ENCODE peak calls at places on chromosomes 5 and 9, in five cellular contexts. B is fibroblast of mammary gland, Q is prostate gland, P is IMR-90, X is bronchial epithelial cell. Y is an unnamed sample.

GRCh38 chr9:126853667-126854066 is 6.8 kb upstream of the ZBTB34 start:
- DNase-seq in B (no peak), Q (no peak), P (peak), X (peak), Y (peak)

GRCh38 chr5:32542216-32543059 is 42.9 kb upstream of the SUB1 start:
- DNase-seq in B (peak), Q (no peak), P (peak), X (peak), Y (peak)

GRCh38 chr5:669111-669841 is 23.9 kb downstream of the TPPP start:
- DNase-seq in B (no peak), Q (no peak), P (no peak), X (no peak), Y (peak)

GRCh38 chr9:93536167-93536566 is 40.2 kb upstream of the PHF2 start:
- DNase-seq in B (no peak), Q (no peak), P (no peak), X (no peak), Y (no peak)

GRCh38 chr9:80191108-80191507 is 619.3 kb downstream of the TLE4 start:
- DNase-seq in B (no peak), Q (no peak), P (peak), X (no peak), Y (no peak)

GRCh38 chr5:11902304-11902703 is 1.9 kb downstream of the CTNND2 start:
- DNase-seq in B (no peak), Q (no peak), P (no peak), X (no peak), Y (no peak)

GRCh38 chr9:36158917-36159316 is 10.3 kb upstream of the CCIN start:
- DNase-seq in B (peak), Q (no peak), P (peak), X (no peak), Y (peak)

GRCh38 chr9:127561491-127562270 is 50.4 kb upstream of the STXBP1 start:
- DNase-seq in B (peak), Q (peak), P (peak), X (peak), Y (peak)

GRCh38 chr9:115263731-115264130 is 145.8 kb upstream of the TNC start:
- DNase-seq in B (peak), Q (no peak), P (peak), X (peak), Y (peak)

GRCh38 chr9:91207889-91208651 is 153.6 kb downstream of the AUH start:
- DNase-seq in B (peak), Q (no peak), P (peak), X (peak), Y (peak)

GRCh38 chr5:35129921-35130485 is 82.3 kb upstream of the AGXT2 start:
- DNase-seq in B (peak), Q (peak), P (peak), X (peak), Y (no peak)

GRCh38 chr5:100827481-100827889 is 75.6 kb downstream of the ST8SIA4 start:
- DNase-seq in B (peak), Q (no peak), P (no peak), X (peak), Y (peak)

DNA sequence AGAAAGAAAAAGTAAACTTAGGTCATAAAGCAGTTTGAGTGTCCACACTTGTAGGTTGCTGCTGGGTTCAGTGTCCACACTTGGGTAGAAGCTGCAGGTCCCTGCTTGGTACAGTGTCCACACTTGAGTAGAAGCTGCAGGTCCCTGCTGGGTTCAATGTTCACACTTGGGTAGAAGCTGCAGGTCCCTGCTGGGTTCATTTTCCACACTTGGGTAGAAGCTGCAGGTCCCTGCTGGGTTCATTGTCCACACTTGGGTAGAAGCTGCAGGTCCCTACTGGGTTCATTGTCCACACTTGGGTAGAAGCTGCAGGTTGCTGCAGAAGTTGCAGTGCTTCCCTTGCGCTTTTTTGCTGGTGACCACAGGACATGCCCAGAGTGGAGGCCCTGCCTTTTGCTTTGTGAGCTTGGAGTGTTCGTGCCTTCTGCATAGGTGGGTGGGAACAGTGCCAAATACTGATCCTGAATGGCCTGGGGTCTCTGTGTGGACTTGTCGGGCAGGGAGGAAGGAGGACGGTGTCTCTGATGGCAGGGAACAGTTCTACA is 120.6 kb downstream of the EHMT1 start:
- DNase-seq in B (no peak), Q (no peak), P (no peak), X (no peak), Y (no peak)
- TF ChIP-seq CTCF in B (no peak), Q (no peak), P (no peak), X (no peak), Y (no peak)

DNA sequence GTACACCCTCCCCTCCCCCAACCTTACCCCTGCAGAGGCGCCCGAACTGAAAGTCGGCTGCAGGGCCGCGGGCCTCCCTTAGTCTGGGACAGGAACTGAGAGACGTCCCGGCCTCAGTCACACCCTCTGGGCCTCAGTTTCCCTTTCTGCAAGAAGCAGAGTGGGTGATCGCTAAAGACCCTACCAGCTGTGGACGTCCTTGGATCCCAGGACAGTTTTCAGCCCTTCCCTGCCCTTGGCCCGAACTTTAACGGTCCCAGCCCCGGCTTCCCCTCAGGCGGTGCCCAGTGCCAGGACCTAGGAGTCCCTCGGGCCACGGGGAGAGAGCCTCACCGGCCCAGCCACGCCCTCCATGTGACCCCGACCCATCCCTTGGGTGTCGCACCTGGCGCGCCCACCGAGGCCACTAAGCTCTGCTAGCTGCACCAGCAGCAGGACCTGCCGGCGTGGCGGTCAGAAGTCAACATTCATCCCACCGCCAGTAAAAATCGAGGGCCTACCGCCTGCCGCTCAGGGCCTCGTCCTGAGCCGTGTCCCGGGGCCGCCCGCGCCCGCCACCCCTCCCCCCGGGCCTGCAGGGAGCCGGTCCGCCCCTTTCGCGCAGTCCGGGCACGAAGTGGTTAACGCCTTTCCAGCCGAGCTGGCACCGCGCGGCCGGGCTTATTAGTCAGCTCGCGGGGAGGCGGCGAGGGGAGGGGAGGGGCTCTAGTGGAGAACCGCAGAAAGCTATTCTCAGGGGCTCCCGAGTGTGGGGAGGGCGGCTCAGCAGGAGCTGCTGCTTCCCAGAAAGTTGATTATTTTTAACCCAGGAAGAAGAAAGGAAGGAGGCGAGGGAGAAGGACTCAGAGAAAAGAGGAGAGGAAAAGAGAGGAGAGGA is 124.5 kb downstream of the C9orf50 start:
- DNase-seq in B (peak), Q (peak), P (peak), X (peak), Y (peak)
- H3K4me3 ChIP-seq in B (peak), Q (peak), P (peak), X (peak), Y (peak)

GRCh38 chr5:170293273-170293672 is 4.3 kb downstream of the LCP2 start:
- DNase-seq in B (no peak), Q (no peak), P (no peak), X (no peak), Y (no peak)
- TF ChIP-seq CTCF in B (no peak), Q (no peak), P (no peak), X (no peak), Y (no peak)

GRCh38 chr9:130663258-130664171 is 879 bp upstream of the PRDM12 start:
- DNase-seq in B (no peak), Q (no peak), P (no peak), X (no peak), Y (no peak)
- H3K4me3 ChIP-seq in B (no peak), Q (no peak), P (no peak), X (no peak), Y (no peak)